ENCODE peak calls at places on chromosomes 2 and 18, in seven cellular contexts. T, F, J, Z, N, L and A are unnamed samples.

GRCh38 chr2:120267348-120267747 is 14.7 kb downstream of the RALB start:
- DNase-seq in T (no peak), F (no peak), J (no peak), Z (no peak), N (no peak), L (no peak), A (no peak)

GRCh38 chr2:125313806-125314205 is 1288.7 kb downstream of the CNTNAP5 start:
- DNase-seq in T (no peak), F (no peak), J (no peak), Z (no peak), N (no peak), L (no peak), A (no peak)

GRCh38 chr18:27447530-27447929 is 262.4 kb upstream of the CHST9 start:
- DNase-seq in T (no peak), F (no peak), J (peak; percentile 32), Z (no peak), N (no peak), L (no peak), A (no peak)

GRCh38 chr2:20016346-20016745 is 3.9 kb upstream of the MATN3 start:
- DNase-seq in T (no peak), F (no peak), J (no peak), Z (no peak), N (no peak), L (no peak), A (no peak)

GRCh38 chr2:216352653-216353270 is 19.5 kb downstream of the MARCHF4 start:
- DNase-seq in T (no peak), F (no peak), J (no peak), Z (peak; percentile 55), N (no peak), L (no peak), A (no peak)

GRCh38 chr2:60488291-60488690 is 65.2 kb downstream of the BCL11A start:
- DNase-seq in T (no peak), F (no peak), J (no peak), Z (no peak), N (no peak), L (no peak), A (no peak)

GRCh38 chr18:2894841-2895370 is 48.1 kb downstream of the EMILIN2 start:
- DNase-seq in T (no peak), F (no peak), J (no peak), Z (no peak), N (no peak), L (no peak), A (no peak)

GRCh38 chr18:43661570-43661969 is 384.3 kb upstream of the SYT4 start:
- DNase-seq in T (no peak), F (peak; percentile 73), J (peak; percentile 4), Z (peak; percentile 71), N (no peak), L (no peak), A (no peak)

GRCh38 chr2:109087055-109087663 is 41.8 kb upstream of the SH3RF3 start:
- DNase-seq in T (no peak), F (no peak), J (no peak), Z (no peak), N (no peak), L (no peak), A (no peak)

GRCh38 chr2:232170391-232170790 is 208.2 kb upstream of the ALPP start:
- DNase-seq in T (no peak), F (no peak), J (no peak), Z (no peak), N (no peak), L (no peak), A (no peak)

GRCh38 chr2:151756820-151757219 is 22.5 kb upstream of the NEB start:
- DNase-seq in T (no peak), F (no peak), J (no peak), Z (no peak), N (no peak), L (no peak), A (no peak)

GRCh38 chr2:195961873-195962272 is 106.8 kb downstream of the DNAH7 start:
- DNase-seq in T (no peak), F (no peak), J (no peak), Z (no peak), N (no peak), L (no peak), A (no peak)

GRCh38 chr2:23745068-23745725 is 181.7 kb downstream of the ATAD2B start:
- DNase-seq in T (no peak), F (no peak), J (peak; percentile 68), Z (no peak), N (no peak), L (no peak), A (no peak)

GRCh38 chr2:55000335-55000734 is 49.9 kb downstream of the RTN4 start:
- DNase-seq in T (no peak), F (no peak), J (no peak), Z (no peak), N (no peak), L (no peak), A (no peak)

GRCh38 chr2:54995553-54995952 is 54.7 kb downstream of the RTN4 start:
- DNase-seq in T (no peak), F (no peak), J (no peak), Z (no peak), N (no peak), L (no peak), A (no peak)

GRCh38 chr2:55003706-55004639 is 46.3 kb downstream of the RTN4 start:
- DNase-seq in T (no peak), F (no peak), J (no peak), Z (no peak), N (no peak), L (no peak), A (no peak)

GRCh38 chr2:54997826-54998225 is 52.4 kb downstream of the RTN4 start:
- DNase-seq in T (no peak), F (no peak), J (no peak), Z (no peak), N (no peak), L (no peak), A (no peak)

GRCh38 chr2:54999182-54999581 is 51.1 kb downstream of the RTN4 start:
- DNase-seq in T (no peak), F (peak; percentile 92), J (peak; percentile 30), Z (peak; percentile 85), N (no peak), L (no peak), A (no peak)
- H3K4me1 ChIP-seq in T (peaks cover 40% of the 10 kb centered on the region), F (peaks cover 68% of the 10 kb centered on the region), J (peaks cover 14% of the 10 kb centered on the region), Z (peaks cover 9% of the 10 kb centered on the region), N (peaks cover 29% of the 10 kb centered on the region), L (peaks cover 7% of the 10 kb centered on the region), A (peaks cover 2% of the 10 kb centered on the region)

DNA sequence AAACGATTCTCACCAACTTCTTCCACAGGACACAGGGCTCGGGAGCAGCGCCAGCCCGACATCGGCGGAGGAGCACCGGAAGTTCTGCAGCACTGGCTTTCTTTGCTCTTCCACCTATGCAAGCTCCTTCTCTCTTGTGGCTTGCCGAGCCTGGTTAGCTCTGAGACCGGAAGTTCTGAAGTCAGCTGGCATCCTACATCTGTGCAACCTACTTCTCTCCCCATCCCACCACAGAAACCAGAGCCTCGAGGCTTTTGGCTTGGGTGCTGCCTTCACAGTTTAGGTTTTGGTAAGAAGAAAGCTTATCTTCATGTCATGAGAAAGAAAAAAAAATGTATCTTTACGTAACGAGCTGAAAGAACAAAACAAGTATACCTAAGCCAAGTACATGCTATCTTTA is 111.7 kb downstream of the ANKRD44 start:
- DNase-seq in T (peak; percentile 47), F (no peak), J (no peak), Z (no peak), N (peak; percentile 78), L (peak; percentile 78), A (peak; percentile 57)
- H3K4me1 ChIP-seq in T (peaks cover 42% of the 10 kb centered on the region), F (peaks cover 10% of the 10 kb centered on the region), J (no peaks in the 10 kb centered on the region), Z (no peaks in the 10 kb centered on the region), N (peaks cover 81% of the 10 kb centered on the region), L (peaks cover 6% of the 10 kb centered on the region), A (no peaks in the 10 kb centered on the region)

GRCh38 chr2:127154985-127155650 is 48.2 kb upstream of the BIN1 start:
- DNase-seq in T (no peak), F (peak; percentile 69), J (no peak), Z (peak; percentile 79), N (no peak), L (no peak), A (peak; percentile 47)
- H3K4me1 ChIP-seq in T (peaks cover 2% of the 10 kb centered on the region), F (peaks cover 34% of the 10 kb centered on the region), J (peaks cover 8% of the 10 kb centered on the region), Z (peaks cover 16% of the 10 kb centered on the region), N (no peaks in the 10 kb centered on the region), L (no peaks in the 10 kb centered on the region), A (peaks cover 7% of the 10 kb centered on the region)

GRCh38 chr18:54251606-54252400 is 17.5 kb upstream of the POLI start:
- DNase-seq in T (no peak), F (no peak), J (no peak), Z (no peak), N (no peak), L (no peak), A (no peak)
- H3K4me1 ChIP-seq in T (peaks cover 27% of the 10 kb centered on the region), F (peaks cover 45% of the 10 kb centered on the region), J (no peaks in the 10 kb centered on the region), Z (peaks cover 3% of the 10 kb centered on the region), N (peaks cover 11% of the 10 kb centered on the region), L (peaks cover 8% of the 10 kb centered on the region), A (peaks cover 1% of the 10 kb centered on the region)

GRCh38 chr18:23614891-23615290 is 28.6 kb upstream of the NPC1 start:
- DNase-seq in T (no peak), F (no peak), J (no peak), Z (no peak), N (no peak), L (no peak), A (no peak)

GRCh38 chr18:23614413-23614812 is 28.1 kb upstream of the NPC1 start:
- DNase-seq in T (no peak), F (no peak), J (no peak), Z (no peak), N (no peak), L (no peak), A (no peak)

GRCh38 chr18:23612434-23613090 is 26.3 kb upstream of the NPC1 start:
- DNase-seq in T (no peak), F (no peak), J (no peak), Z (no peak), N (no peak), L (no peak), A (no peak)

GRCh38 chr18:23605941-23606340 is 19.6 kb upstream of the NPC1 start:
- DNase-seq in T (no peak), F (no peak), J (no peak), Z (no peak), N (no peak), L (no peak), A (no peak)

DNA sequence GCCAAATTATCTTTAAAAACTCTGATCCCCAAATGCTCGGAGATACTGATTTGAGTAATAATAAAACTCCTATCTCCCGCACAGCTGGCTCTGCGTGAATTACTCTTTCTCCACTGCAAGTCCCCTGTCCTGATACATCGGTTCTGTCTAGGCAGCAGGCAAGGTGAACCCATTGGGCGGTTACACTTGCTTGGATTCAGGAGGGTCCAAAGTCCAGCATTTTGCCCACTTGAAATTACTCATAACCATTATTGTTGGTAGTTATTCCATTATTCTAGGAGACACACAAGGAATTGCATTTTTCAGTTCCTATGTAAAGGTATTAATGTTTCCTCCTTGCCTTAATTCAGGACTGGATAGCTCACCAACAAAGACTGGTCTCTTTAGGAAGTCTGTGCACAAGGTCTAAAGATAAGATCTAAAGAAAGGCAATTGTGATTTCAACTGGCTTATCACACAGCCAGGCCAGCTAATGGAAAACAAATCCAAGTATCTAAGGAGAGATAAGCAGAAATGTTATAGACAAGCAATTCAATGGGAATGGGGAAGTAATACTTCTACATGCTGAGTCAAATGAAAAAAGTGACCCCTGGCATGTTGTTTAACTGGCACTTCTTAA is 23.2 kb upstream of the NPC1 start:
- DNase-seq in T (no peak), F (no peak), J (no peak), Z (no peak), N (no peak), L (no peak), A (no peak)
- H3K4me1 ChIP-seq in T (no peaks in the 10 kb centered on the region), F (no peaks in the 10 kb centered on the region), J (no peaks in the 10 kb centered on the region), Z (no peaks in the 10 kb centered on the region), N (no peaks in the 10 kb centered on the region), L (no peaks in the 10 kb centered on the region), A (peaks cover 4% of the 10 kb centered on the region)